ENCODE peak calls at places on chromosomes 11 and 22, in six cellular contexts. One of them, this sample, is unnamed.

GRCh38 chr22:35561796-35562526 is 21.3 kb downstream of the RASD2 start:
- DNase-seq in left lung: no peak
- DNase-seq in hepatocyte: peak; percentile 60
- DNase-seq in fibroblast of lung: peak; percentile 47
- DNase-seq in cardiac muscle cell: peak; percentile 74
- DNase-seq in Peyer's patch: no peak
- DNase-seq in this sample: no peak

GRCh38 chr11:57071829-57072228 is 83.1 kb downstream of the OR5AK2 start:
- DNase-seq in left lung: no peak
- DNase-seq in hepatocyte: no peak
- DNase-seq in fibroblast of lung: peak; percentile 26
- DNase-seq in cardiac muscle cell: peak; percentile 53
- DNase-seq in Peyer's patch: no peak
- DNase-seq in this sample: no peak

GRCh38 chr11:114162719-114163123 is 103.2 kb downstream of the ZBTB16 start:
- DNase-seq in left lung: peak; percentile 83
- DNase-seq in hepatocyte: peak; percentile 94
- DNase-seq in fibroblast of lung: peak; percentile 100
- DNase-seq in cardiac muscle cell: peak; percentile 100
- DNase-seq in Peyer's patch: peak; percentile 85
- DNase-seq in this sample: no peak

GRCh38 chr22:38572065-38572464 is 2.1 kb upstream of the DMC1 start:
- DNase-seq in left lung: no peak
- DNase-seq in hepatocyte: peak; percentile 73
- DNase-seq in fibroblast of lung: peak; percentile 71
- DNase-seq in cardiac muscle cell: peak; percentile 70
- DNase-seq in Peyer's patch: no peak
- DNase-seq in this sample: peak; percentile 69

GRCh38 chr11:61609970-61610347 is 29.1 kb upstream of the SYT7 start:
- DNase-seq in left lung: no peak
- DNase-seq in hepatocyte: peak; percentile 77
- DNase-seq in fibroblast of lung: no peak
- DNase-seq in cardiac muscle cell: no peak
- DNase-seq in Peyer's patch: no peak
- DNase-seq in this sample: peak; percentile 64

GRCh38 chr11:59822989-59823566 is 12.5 kb upstream of the MRPL16 start:
- DNase-seq in left lung: no peak
- DNase-seq in hepatocyte: peak; percentile 73
- DNase-seq in fibroblast of lung: peak; percentile 68
- DNase-seq in cardiac muscle cell: peak; percentile 72
- DNase-seq in Peyer's patch: no peak
- DNase-seq in this sample: peak; percentile 66

GRCh38 chr11:6482431-6482830 is 1.1 kb downstream of the TIMM10B start:
- DNase-seq in left lung: no peak
- DNase-seq in hepatocyte: no peak
- DNase-seq in fibroblast of lung: no peak
- DNase-seq in cardiac muscle cell: no peak
- DNase-seq in Peyer's patch: no peak
- DNase-seq in this sample: no peak

GRCh38 chr11:7527029-7527428 is 13.2 kb downstream of the PPFIBP2 start:
- DNase-seq in left lung: no peak
- DNase-seq in hepatocyte: no peak
- DNase-seq in fibroblast of lung: no peak
- DNase-seq in cardiac muscle cell: no peak
- DNase-seq in Peyer's patch: no peak
- DNase-seq in this sample: no peak

GRCh38 chr11:45145421-45146071 is 893 bp upstream of the PRDM11 start:
- DNase-seq in left lung: peak; percentile 59
- DNase-seq in hepatocyte: peak; percentile 61
- DNase-seq in fibroblast of lung: peak; percentile 54
- DNase-seq in cardiac muscle cell: peak; percentile 70
- DNase-seq in Peyer's patch: no peak
- DNase-seq in this sample: peak; percentile 90

GRCh38 chr22:46070722-46071450 is 79.4 kb upstream of the PPARA start:
- DNase-seq in left lung: peak; percentile 46
- DNase-seq in hepatocyte: peak; percentile 73
- DNase-seq in fibroblast of lung: peak; percentile 59
- DNase-seq in cardiac muscle cell: peak; percentile 76
- DNase-seq in Peyer's patch: peak; percentile 82
- DNase-seq in this sample: peak; percentile 73

GRCh38 chr11:74288161-74288560 is 23.3 kb downstream of the P4HA3 start:
- DNase-seq in left lung: no peak
- DNase-seq in hepatocyte: peak; percentile 34
- DNase-seq in fibroblast of lung: peak; percentile 98
- DNase-seq in cardiac muscle cell: peak; percentile 96
- DNase-seq in Peyer's patch: no peak
- DNase-seq in this sample: no peak

GRCh38 chr11:122556605-122557004 is 98.9 kb upstream of the UBASH3B start:
- DNase-seq in left lung: peak; percentile 36
- DNase-seq in hepatocyte: peak; percentile 72
- DNase-seq in fibroblast of lung: peak; percentile 19
- DNase-seq in cardiac muscle cell: peak; percentile 43
- DNase-seq in Peyer's patch: no peak
- DNase-seq in this sample: peak; percentile 77

GRCh38 chr11:118139578-118139977 is 13.0 kb downstream of the SCN4B start:
- DNase-seq in left lung: no peak
- DNase-seq in hepatocyte: no peak
- DNase-seq in fibroblast of lung: no peak
- DNase-seq in cardiac muscle cell: peak; percentile 21
- DNase-seq in Peyer's patch: no peak
- DNase-seq in this sample: no peak

GRCh38 chr11:125274309-125274708 is 109.8 kb downstream of the PKNOX2 start:
- DNase-seq in left lung: no peak
- DNase-seq in hepatocyte: no peak
- DNase-seq in fibroblast of lung: no peak
- DNase-seq in cardiac muscle cell: no peak
- DNase-seq in Peyer's patch: no peak
- DNase-seq in this sample: no peak

GRCh38 chr22:40033586-40034380 is 39.0 kb downstream of the FAM83F start:
- DNase-seq in left lung: no peak
- DNase-seq in hepatocyte: no peak
- DNase-seq in fibroblast of lung: no peak
- DNase-seq in cardiac muscle cell: no peak
- DNase-seq in Peyer's patch: peak; percentile 42
- DNase-seq in this sample: no peak

GRCh38 chr22:43388420-43388851 is 23.4 kb upstream of the MPPED1 start:
- DNase-seq in left lung: peak; percentile 71
- DNase-seq in hepatocyte: peak; percentile 86
- DNase-seq in fibroblast of lung: peak; percentile 51
- DNase-seq in cardiac muscle cell: peak; percentile 77
- DNase-seq in Peyer's patch: peak; percentile 82
- DNase-seq in this sample: peak; percentile 86

GRCh38 chr11:13119928-13120520 is 110.9 kb downstream of the RASSF10 start:
- DNase-seq in left lung: no peak
- DNase-seq in hepatocyte: no peak
- DNase-seq in fibroblast of lung: no peak
- DNase-seq in cardiac muscle cell: no peak
- DNase-seq in Peyer's patch: no peak
- DNase-seq in this sample: no peak

GRCh38 chr11:86486261-86487030 is 111.8 kb downstream of the CCDC81 start:
- DNase-seq in left lung: no peak
- DNase-seq in hepatocyte: peak; percentile 38
- DNase-seq in fibroblast of lung: no peak
- DNase-seq in cardiac muscle cell: no peak
- DNase-seq in Peyer's patch: no peak
- DNase-seq in this sample: no peak

GRCh38 chr11:60502221-60502775 is 9.7 kb downstream of the MS4A12 start:
- DNase-seq in left lung: no peak
- DNase-seq in hepatocyte: no peak
- DNase-seq in fibroblast of lung: no peak
- DNase-seq in cardiac muscle cell: no peak
- DNase-seq in Peyer's patch: no peak
- DNase-seq in this sample: no peak

DNA sequence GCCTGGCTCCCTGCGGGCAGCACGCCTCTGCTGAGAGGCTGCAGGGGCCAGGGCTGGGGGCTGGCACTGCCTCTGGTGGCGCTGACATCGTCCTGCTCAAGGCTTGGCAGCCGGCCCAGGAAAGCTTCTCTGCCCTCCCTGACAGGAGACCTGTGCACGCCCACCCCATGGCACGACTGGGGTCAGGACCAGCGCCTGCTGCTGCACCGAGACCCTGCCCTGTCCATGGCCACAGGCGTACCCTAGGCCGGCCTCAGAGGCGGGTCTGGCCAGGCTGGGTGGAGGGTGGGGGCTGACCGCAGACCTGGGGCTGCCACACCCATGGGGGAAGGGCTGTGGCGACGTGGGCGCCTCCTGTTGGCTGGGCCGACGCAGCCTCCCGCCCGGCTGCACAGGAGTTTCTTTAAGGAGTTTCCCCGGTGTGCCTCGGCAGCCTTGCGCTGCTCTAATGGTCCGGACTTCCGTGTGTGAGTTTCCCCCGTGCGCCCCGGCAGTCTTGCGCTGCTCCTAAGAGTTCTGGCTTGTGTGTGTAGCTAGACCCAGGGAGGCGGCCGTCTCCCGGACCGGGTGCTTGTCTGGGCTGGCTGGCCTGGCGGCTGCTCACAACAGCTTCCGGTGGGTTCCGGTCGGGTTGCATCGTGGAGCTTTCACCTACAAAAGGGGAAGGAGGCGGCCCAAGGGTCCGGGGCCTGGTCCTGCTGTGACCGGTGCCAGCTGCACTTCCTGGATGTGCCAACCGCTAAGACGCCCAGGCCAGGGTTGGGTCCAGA is 4.7 kb downstream of the TRABD start:
- DNase-seq in left lung: peak; percentile 89
- DNase-seq in hepatocyte: peak; percentile 84
- DNase-seq in fibroblast of lung: peak; percentile 61
- DNase-seq in cardiac muscle cell: peak; percentile 50
- DNase-seq in Peyer's patch: peak; percentile 92
- DNase-seq in this sample: peak; percentile 68
- H3K4me1 ChIP-seq in left lung: peaks cover 69% of the 10 kb centered on the region
- H3K4me1 ChIP-seq in hepatocyte: peaks cover 45% of the 10 kb centered on the region
- H3K4me1 ChIP-seq in fibroblast of lung: peaks cover 13% of the 10 kb centered on the region
- H3K4me1 ChIP-seq in cardiac muscle cell: peaks cover 29% of the 10 kb centered on the region
- H3K4me1 ChIP-seq in Peyer's patch: peaks cover 69% of the 10 kb centered on the region
- H3K4me1 ChIP-seq in this sample: peaks cover 3% of the 10 kb centered on the region

DNA sequence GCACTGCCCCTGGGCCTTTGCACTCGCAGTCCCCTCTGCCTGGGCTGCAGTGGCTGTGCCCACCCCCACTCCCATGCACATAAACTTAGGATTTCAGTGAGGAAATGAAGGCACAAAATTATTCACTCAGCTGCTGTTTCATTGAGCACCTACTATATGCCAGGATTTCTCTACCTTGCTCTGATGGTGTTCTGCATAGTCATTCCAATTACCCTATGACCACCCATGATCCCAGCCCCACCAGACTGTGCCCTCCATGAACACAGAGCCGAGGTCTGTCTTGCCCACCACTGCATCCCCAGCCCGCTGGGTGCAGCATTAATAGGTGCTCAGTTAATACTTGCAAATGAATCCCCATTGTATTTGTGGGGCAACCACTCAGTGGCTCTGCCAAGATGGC is 10.9 kb downstream of the CYTH4 start:
- DNase-seq in left lung: no peak
- DNase-seq in hepatocyte: no peak
- DNase-seq in fibroblast of lung: no peak
- DNase-seq in cardiac muscle cell: no peak
- DNase-seq in Peyer's patch: no peak
- DNase-seq in this sample: no peak
- H3K4me3 ChIP-seq in left lung: no peak overlapping the region
- H3K4me3 ChIP-seq in hepatocyte: no peak overlapping the region
- H3K4me3 ChIP-seq in fibroblast of lung: no peak overlapping the region
- H3K4me3 ChIP-seq in cardiac muscle cell: no peak overlapping the region
- H3K4me3 ChIP-seq in Peyer's patch: no peak overlapping the region
- H3K4me3 ChIP-seq in this sample: no peak overlapping the region

GRCh38 chr11:75376175-75376574 is 23.1 kb upstream of the RPS3 start:
- DNase-seq in left lung: no peak
- DNase-seq in hepatocyte: no peak
- DNase-seq in fibroblast of lung: no peak
- DNase-seq in cardiac muscle cell: no peak
- DNase-seq in Peyer's patch: no peak
- DNase-seq in this sample: peak; percentile 21
- H3K4me1 ChIP-seq in left lung: peaks cover 32% of the 10 kb centered on the region
- H3K4me1 ChIP-seq in hepatocyte: peaks cover 34% of the 10 kb centered on the region
- H3K4me1 ChIP-seq in fibroblast of lung: no peaks in the 10 kb centered on the region
- H3K4me1 ChIP-seq in cardiac muscle cell: no peaks in the 10 kb centered on the region
- H3K4me1 ChIP-seq in Peyer's patch: peaks cover 43% of the 10 kb centered on the region
- H3K4me1 ChIP-seq in this sample: no peaks in the 10 kb centered on the region

DNA sequence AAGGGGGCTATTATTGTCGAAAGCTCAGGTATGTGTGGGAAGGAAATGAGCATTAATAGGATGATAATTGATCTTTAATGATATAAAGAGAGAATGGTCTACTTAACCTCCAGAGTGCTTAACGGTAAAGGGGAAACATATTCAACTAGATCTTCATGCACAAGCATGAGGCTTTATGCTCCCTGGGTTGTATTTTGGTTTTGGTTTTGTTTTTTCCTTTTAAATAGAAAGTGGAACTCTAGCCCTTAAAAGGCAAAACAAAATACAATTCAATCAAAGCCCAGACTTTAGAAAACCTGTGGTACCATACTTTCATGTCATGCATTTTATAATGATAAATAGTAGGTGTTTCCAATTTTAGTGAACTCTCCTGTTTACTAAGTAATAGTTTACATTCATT is 622.7 kb downstream of the METTL15 start:
- DNase-seq in left lung: no peak
- DNase-seq in hepatocyte: no peak
- DNase-seq in fibroblast of lung: no peak
- DNase-seq in cardiac muscle cell: no peak
- DNase-seq in Peyer's patch: no peak
- DNase-seq in this sample: no peak
- H3K4me3 ChIP-seq in left lung: no peak overlapping the region
- H3K4me3 ChIP-seq in hepatocyte: no peak overlapping the region
- H3K4me3 ChIP-seq in fibroblast of lung: no peak overlapping the region
- H3K4me3 ChIP-seq in cardiac muscle cell: no peak overlapping the region
- H3K4me3 ChIP-seq in Peyer's patch: no peak overlapping the region
- H3K4me3 ChIP-seq in this sample: no peak overlapping the region

DNA sequence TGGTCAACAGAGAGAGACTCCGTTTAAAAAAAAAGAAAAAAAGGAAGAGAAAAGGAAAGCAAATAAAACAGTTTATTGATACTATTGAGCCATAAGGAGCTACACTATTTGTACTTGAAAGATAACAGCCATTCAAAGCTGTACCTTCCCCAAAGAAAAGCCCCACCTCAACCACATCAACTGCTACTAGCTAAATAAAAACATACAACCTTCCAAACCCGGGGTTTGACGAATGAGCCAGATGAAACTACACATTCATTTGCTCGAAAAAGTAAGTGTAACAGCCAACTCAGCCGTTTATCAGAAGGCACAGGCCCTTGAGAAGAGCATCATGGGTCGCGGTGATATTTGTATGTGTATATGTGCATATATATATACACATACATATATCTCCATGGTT is 78.4 kb downstream of the SIK3 start:
- DNase-seq in left lung: no peak
- DNase-seq in hepatocyte: no peak
- DNase-seq in fibroblast of lung: no peak
- DNase-seq in cardiac muscle cell: no peak
- DNase-seq in Peyer's patch: no peak
- DNase-seq in this sample: no peak
- H3K4me1 ChIP-seq in left lung: peaks cover 27% of the 10 kb centered on the region
- H3K4me1 ChIP-seq in hepatocyte: peaks cover 30% of the 10 kb centered on the region
- H3K4me1 ChIP-seq in fibroblast of lung: peaks cover 2% of the 10 kb centered on the region
- H3K4me1 ChIP-seq in cardiac muscle cell: peaks cover 33% of the 10 kb centered on the region
- H3K4me1 ChIP-seq in Peyer's patch: peaks cover 27% of the 10 kb centered on the region
- H3K4me1 ChIP-seq in this sample: peaks cover 21% of the 10 kb centered on the region